ENCODE peak calls at places on chromosomes 16 and 17, in eight cellular contexts. P is esophagus muscularis mucosa; N is heart right ventricle; L is CD8-positive, alpha-beta memory T cell; B is ascending aorta; F is gastrocnemius medialis; D is keratinocyte; J is fibroblast of lung. Z is an unnamed sample. For H3K4me1 and H3K36me3, the result is how much of the 10 kb centered on the place peaks cover.

GRCh38 chr16:71515026-71515425 is 11.2 kb upstream of the CHST4 start:
- DNase-seq in P (no peak), N (no peak), L (no peak), B (no peak), F (no peak), D (no peak), J (no peak), Z (no peak)

GRCh38 chr17:32759476-32759875 is 117.4 kb downstream of the MYO1D start:
- DNase-seq in P (no peak), N (no peak), L (no peak), B (no peak), F (no peak), D (no peak), J (no peak), Z (no peak)

GRCh38 chr16:58970775-58971174 is 236.7 kb upstream of the GOT2 start:
- DNase-seq in P (no peak), N (no peak), L (no peak), B (no peak), F (no peak), D (no peak), J (peak), Z (no peak)

GRCh38 chr17:80920406-80920805 is 71.2 kb upstream of the CHMP6 start:
- DNase-seq in P (no peak), N (no peak), L (no peak), B (no peak), F (no peak), D (no peak), J (peak), Z (peak)

GRCh38 chr17:16352303-16352837 is 899 bp downstream of the CENPV start:
- DNase-seq in P (no peak), N (no peak), L (no peak), B (no peak), F (no peak), D (no peak), J (peak), Z (peak)

GRCh38 chr17:71436479-71436878 is 684.3 kb upstream of the SOX9 start:
- DNase-seq in P (no peak), N (no peak), L (no peak), B (no peak), F (no peak), D (no peak), J (no peak), Z (no peak)

GRCh38 chr17:3575506-3575905 is 17.9 kb upstream of the TRPV3 start:
- DNase-seq in P (no peak), N (no peak), L (no peak), B (no peak), F (no peak), D (peak), J (peak), Z (no peak)

GRCh38 chr17:40179923-40180659 is 2.8 kb downstream of the RAPGEFL1 start:
- DNase-seq in P (no peak), N (no peak), L (no peak), B (no peak), F (no peak), D (no peak), J (peak), Z (no peak)

GRCh38 chr17:56937688-56938087 is 23.2 kb downstream of the COIL start:
- DNase-seq in P (no peak), N (no peak), L (no peak), B (no peak), F (no peak), D (no peak), J (no peak), Z (no peak)

GRCh38 chr16:89573826-89574680 is 1.5 kb upstream of the CPNE7 start:
- DNase-seq in P (no peak), N (no peak), L (no peak), B (no peak), F (no peak), D (no peak), J (no peak), Z (peak)

GRCh38 chr17:73657473-73658116 is 13.3 kb upstream of the SDK2 start:
- DNase-seq in P (peak), N (peak), L (no peak), B (no peak), F (no peak), D (no peak), J (peak), Z (no peak)

GRCh38 chr16:1863681-1864460 is 8.1 kb downstream of the MEIOB start:
- DNase-seq in P (no peak), N (no peak), L (no peak), B (no peak), F (no peak), D (no peak), J (peak), Z (no peak)

GRCh38 chr17:16100737-16101400 is 101.2 kb downstream of the TTC19 start:
- DNase-seq in P (no peak), N (no peak), L (no peak), B (no peak), F (no peak), D (no peak), J (peak), Z (no peak)

GRCh38 chr17:58337126-58337599 is 8.6 kb upstream of the TSPOAP1 start:
- DNase-seq in P (no peak), N (no peak), L (no peak), B (no peak), F (no peak), D (no peak), J (no peak), Z (peak)

GRCh38 chr17:21239680-21240374 is 13.4 kb downstream of the NATD1 start:
- DNase-seq in P (no peak), N (no peak), L (no peak), B (no peak), F (no peak), D (no peak), J (peak), Z (no peak)

GRCh38 chr17:44628234-44629188 is 27.8 kb upstream of the MEIOC start:
- DNase-seq in P (no peak), N (peak), L (no peak), B (no peak), F (no peak), D (no peak), J (peak), Z (peak)

GRCh38 chr17:64217249-64217652 is 45.8 kb downstream of the TEX2 start:
- DNase-seq in P (no peak), N (no peak), L (no peak), B (no peak), F (peak), D (no peak), J (no peak), Z (no peak)

GRCh38 chr17:64214950-64215349 is 48.1 kb downstream of the TEX2 start:
- DNase-seq in P (no peak), N (no peak), L (no peak), B (no peak), F (peak), D (no peak), J (no peak), Z (no peak)

GRCh38 chr17:64216385-64217248 is 46.4 kb downstream of the TEX2 start:
- DNase-seq in P (no peak), N (peak), L (no peak), B (no peak), F (peak), D (no peak), J (peak), Z (peak)

GRCh38 chr17:64213995-64214507 is 49.0 kb downstream of the TEX2 start:
- DNase-seq in P (no peak), N (no peak), L (no peak), B (no peak), F (no peak), D (no peak), J (no peak), Z (no peak)

DNA sequence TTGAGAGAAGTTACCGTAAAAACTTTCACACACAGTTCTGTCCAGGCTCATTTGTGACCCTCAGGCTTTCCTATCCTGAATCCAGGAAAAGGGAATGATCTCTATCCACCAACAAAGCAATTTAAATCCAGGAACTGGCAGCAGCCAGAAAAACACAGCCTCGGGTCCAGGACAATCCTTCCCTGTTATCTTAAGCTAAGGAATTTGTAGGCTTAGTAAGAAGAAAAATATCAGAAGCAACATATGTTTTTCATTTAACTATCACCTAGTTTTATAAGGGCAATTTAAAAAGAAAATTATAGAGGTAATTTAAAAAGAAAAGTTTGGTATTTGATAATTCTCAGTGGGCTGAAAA is 47.1 kb downstream of the TEX2 start:
- DNase-seq in P (no peak), N (no peak), L (no peak), B (no peak), F (no peak), D (no peak), J (peak), Z (no peak)
- H3K4me1 ChIP-seq in P (under half), N (under half), L (under half), B (under half), F (under half), D (under half), J (under half), Z (under half)

DNA sequence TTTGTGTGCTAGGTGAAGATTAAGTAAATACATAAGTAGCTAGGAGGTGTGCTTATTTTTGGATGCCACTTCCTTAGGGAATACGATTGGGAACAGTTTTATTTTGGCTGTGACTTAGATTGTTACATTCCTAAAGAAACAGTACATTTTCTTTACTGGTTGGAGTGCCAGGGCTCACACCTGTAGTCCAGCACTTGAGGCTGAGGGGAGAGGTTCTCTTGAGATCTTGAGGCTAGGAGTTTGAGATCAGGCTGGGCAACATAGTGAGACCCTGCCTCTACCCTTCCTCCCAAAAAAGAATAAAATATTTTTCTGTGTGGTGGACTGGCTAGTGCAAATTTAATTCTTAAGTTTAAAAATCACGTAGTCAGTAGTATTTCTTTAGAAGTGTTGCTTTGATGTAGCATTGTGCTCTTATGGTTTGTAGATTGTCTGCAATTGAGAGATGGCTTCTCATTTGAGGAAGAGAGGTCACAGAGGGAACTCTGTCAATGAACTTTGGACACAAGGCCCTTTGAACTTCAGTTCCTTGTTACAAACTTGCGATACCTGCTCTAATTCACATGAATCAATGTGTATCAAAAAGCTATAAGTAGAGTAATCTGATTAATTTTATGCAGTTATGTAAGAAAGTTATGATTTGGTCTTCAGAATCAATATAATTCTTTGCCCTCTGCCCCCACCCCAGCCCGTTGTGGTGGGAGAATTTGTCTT is 7.1 kb downstream of the HAPSTR1 start:
- DNase-seq in P (no peak), N (no peak), L (no peak), B (no peak), F (no peak), D (no peak), J (no peak), Z (no peak)
- H3K36me3 ChIP-seq in P (under half), N (half or more), L (under half), B (under half), F (under half), D (under half), J (under half), Z (half or more)

GRCh38 chr17:27247958-27248342 is 46.0 kb upstream of the WSB1 start:
- DNase-seq in P (no peak), N (no peak), L (no peak), B (no peak), F (no peak), D (no peak), J (no peak), Z (no peak)
- H3K27ac ChIP-seq in P (peak), N (no peak), L (no peak), B (no peak), F (no peak), D (no peak), J (no peak), Z (peak)

GRCh38 chr17:78359216-78359935 is 501 bp downstream of the SOCS3 start:
- DNase-seq in P (no peak), N (no peak), L (no peak), B (peak), F (no peak), D (no peak), J (peak), Z (peak)
- H3K4me1 ChIP-seq in P (under half), N (under half), L (under half), B (under half), F (under half), D (under half), J (under half), Z (half or more)

DNA sequence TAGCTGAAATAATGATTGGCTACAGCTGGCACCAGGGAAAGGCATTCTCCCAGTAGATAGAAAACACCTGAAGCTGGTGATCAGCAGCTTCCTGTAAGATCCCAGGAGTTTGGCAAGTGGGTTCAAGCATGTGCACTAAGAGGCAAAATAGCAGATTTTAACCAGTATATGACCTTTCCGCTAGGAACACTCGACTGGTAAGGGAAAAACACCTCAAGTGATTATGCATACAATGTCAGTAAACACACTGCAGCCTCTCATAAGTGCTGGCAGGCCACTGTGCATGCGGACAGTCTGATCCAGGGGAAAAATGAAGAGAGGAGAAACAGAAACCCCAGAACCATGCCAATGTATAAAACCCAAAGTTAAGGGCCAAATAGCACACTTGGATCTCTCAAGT is 49.0 kb upstream of the HLF start:
- DNase-seq in P (no peak), N (no peak), L (no peak), B (no peak), F (no peak), D (no peak), J (no peak), Z (no peak)
- H3K36me3 ChIP-seq in P (under half), N (under half), L (under half), B (under half), F (under half), D (under half), J (under half), Z (under half)

GRCh38 chr17:66474810-66475497 is 172.5 kb downstream of the PRKCA start:
- DNase-seq in P (no peak), N (no peak), L (no peak), B (no peak), F (no peak), D (no peak), J (no peak), Z (no peak)
- H3K27ac ChIP-seq in P (no peak), N (no peak), L (no peak), B (no peak), F (no peak), D (no peak), J (no peak), Z (no peak)

GRCh38 chr16:12539185-12539929 is 264.3 kb downstream of the CPPED1 start:
- DNase-seq in P (no peak), N (no peak), L (no peak), B (no peak), F (no peak), D (no peak), J (peak), Z (no peak)

GRCh38 chr16:12536412-12536746 is 267.3 kb downstream of the CPPED1 start:
- DNase-seq in P (no peak), N (no peak), L (no peak), B (no peak), F (no peak), D (no peak), J (no peak), Z (no peak)

GRCh38 chr16:12535535-12536411 is 267.9 kb downstream of the CPPED1 start:
- DNase-seq in P (no peak), N (no peak), L (no peak), B (no peak), F (no peak), D (no peak), J (no peak), Z (no peak)

GRCh38 chr16:12540290-12540689 is 263.4 kb downstream of the CPPED1 start:
- DNase-seq in P (no peak), N (no peak), L (no peak), B (no peak), F (no peak), D (no peak), J (no peak), Z (no peak)

DNA sequence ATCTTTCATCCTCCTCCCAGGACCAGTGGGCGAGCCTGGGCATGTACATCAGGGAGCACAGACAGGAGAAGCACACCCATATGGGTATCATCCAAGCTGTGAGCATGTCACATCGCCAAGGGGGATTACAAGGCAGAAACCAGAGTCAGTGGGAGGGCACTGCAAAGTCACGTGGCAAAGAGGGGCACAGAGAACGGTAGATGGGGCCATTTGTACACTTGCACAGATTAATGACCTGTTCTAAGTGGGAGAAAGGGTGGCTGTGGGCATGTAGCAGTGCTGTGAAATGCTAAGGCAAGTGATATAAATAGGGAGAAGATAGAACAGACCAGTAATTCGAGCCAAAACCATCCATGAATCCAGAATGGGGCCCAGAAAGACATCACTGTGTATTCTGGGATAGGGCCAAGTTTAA is 265.0 kb downstream of the CPPED1 start:
- DNase-seq in P (no peak), N (no peak), L (no peak), B (no peak), F (no peak), D (peak), J (no peak), Z (no peak)
- H3K4me1 ChIP-seq in P (under half), N (under half), L (under half), B (under half), F (under half), D (under half), J (under half), Z (half or more)

GRCh38 chr16:69680358-69680757 is 46.0 kb downstream of the NQO1 start:
- DNase-seq in P (no peak), N (no peak), L (no peak), B (no peak), F (no peak), D (no peak), J (no peak), Z (no peak)
- H3K36me3 ChIP-seq in P (half or more), N (half or more), L (under half), B (under half), F (half or more), D (under half), J (under half), Z (under half)

Z was measured in spleen.